ENCODE peak calls at places on chromosomes 13 and 19, in ten cellular contexts. B is cardiac muscle cell; N is fibroblast of lung; T is AG04450; J is tibial artery; M is adrenal gland; R is left ventricle myocardium inferior; U is neuronal stem cell; S is PC-3; V is CD4-positive, CD25-positive, alpha-beta regulatory T cell. C is an unnamed sample.

GRCh38 chr13:109870281-109871017 is 84.1 kb upstream of the IRS2 start:
- DNase-seq in B (no peak), N (no peak), T (no peak), J (no peak), M (no peak), R (no peak), U (no peak), S (no peak), V (no peak), C (no peak)

GRCh38 chr19:14530005-14530348 is 583 bp downstream of the TECR start:
- DNase-seq in B (no peak), N (no peak), T (no peak), J (no peak), M (no peak), R (no peak), U (no peak), S (no peak), V (no peak), C (peak; percentile 34)

GRCh38 chr13:103140001-103140671 is 73.9 kb upstream of the SLC10A2 start:
- DNase-seq in B (peak; percentile 37), N (peak; percentile 2), T (no peak), J (no peak), M (peak; percentile 31), R (no peak), U (no peak), S (peak; percentile 42), V (no peak), C (peak; percentile 10)

GRCh38 chr19:39031368-39032163 is 783 bp downstream of the FBXO27 start:
- DNase-seq in B (peak; percentile 99), N (peak; percentile 18), T (no peak), J (peak; percentile 84), M (peak; percentile 80), R (peak; percentile 87), U (peak; percentile 93), S (peak; percentile 84), V (peak; percentile 65), C (peak; percentile 92)

GRCh38 chr19:18156841-18157464 is 4.0 kb downstream of the PIK3R2 start:
- DNase-seq in B (peak; percentile 62), N (peak; percentile 93), T (peak; percentile 58), J (peak; percentile 68), M (peak; percentile 97), R (peak; percentile 86), U (no peak), S (peak; percentile 40), V (no peak), C (peak; percentile 98)

GRCh38 chr13:30720470-30720869 is 14.9 kb upstream of the ALOX5AP start:
- DNase-seq in B (no peak), N (peak; percentile 18), T (no peak), J (no peak), M (no peak), R (no peak), U (no peak), S (no peak), V (no peak), C (no peak)

GRCh38 chr13:21549633-21550032 is 54.3 kb downstream of the MICU2 start:
- DNase-seq in B (no peak), N (no peak), T (no peak), J (no peak), M (no peak), R (no peak), U (no peak), S (no peak), V (no peak), C (no peak)

GRCh38 chr19:42412223-42412622 is 15.0 kb downstream of the LIPE start:
- DNase-seq in B (no peak), N (no peak), T (no peak), J (no peak), M (no peak), R (no peak), U (no peak), S (no peak), V (no peak), C (peak; percentile 81)

GRCh38 chr19:54415208-54415900 is at the start of gene TTYH1:
- DNase-seq in B (no peak), N (no peak), T (no peak), J (no peak), M (no peak), R (no peak), U (no peak), S (no peak), V (no peak), C (no peak)

GRCh38 chr13:39297664-39298171 is 259.5 kb downstream of the NHLRC3 start:
- DNase-seq in B (no peak), N (no peak), T (no peak), J (no peak), M (no peak), R (no peak), U (no peak), S (no peak), V (no peak), C (no peak)

GRCh38 chr13:43425234-43425633 is 361.5 kb downstream of the ENOX1 start:
- DNase-seq in B (no peak), N (no peak), T (no peak), J (no peak), M (no peak), R (no peak), U (no peak), S (no peak), V (no peak), C (no peak)

GRCh38 chr19:664913-665443 is 2.0 kb upstream of the RNF126 start:
- DNase-seq in B (peak; percentile 91), N (peak; percentile 71), T (peak; percentile 55), J (peak; percentile 63), M (peak; percentile 89), R (peak; percentile 82), U (peak; percentile 87), S (peak; percentile 82), V (peak; percentile 73), C (peak; percentile 95)

DNA sequence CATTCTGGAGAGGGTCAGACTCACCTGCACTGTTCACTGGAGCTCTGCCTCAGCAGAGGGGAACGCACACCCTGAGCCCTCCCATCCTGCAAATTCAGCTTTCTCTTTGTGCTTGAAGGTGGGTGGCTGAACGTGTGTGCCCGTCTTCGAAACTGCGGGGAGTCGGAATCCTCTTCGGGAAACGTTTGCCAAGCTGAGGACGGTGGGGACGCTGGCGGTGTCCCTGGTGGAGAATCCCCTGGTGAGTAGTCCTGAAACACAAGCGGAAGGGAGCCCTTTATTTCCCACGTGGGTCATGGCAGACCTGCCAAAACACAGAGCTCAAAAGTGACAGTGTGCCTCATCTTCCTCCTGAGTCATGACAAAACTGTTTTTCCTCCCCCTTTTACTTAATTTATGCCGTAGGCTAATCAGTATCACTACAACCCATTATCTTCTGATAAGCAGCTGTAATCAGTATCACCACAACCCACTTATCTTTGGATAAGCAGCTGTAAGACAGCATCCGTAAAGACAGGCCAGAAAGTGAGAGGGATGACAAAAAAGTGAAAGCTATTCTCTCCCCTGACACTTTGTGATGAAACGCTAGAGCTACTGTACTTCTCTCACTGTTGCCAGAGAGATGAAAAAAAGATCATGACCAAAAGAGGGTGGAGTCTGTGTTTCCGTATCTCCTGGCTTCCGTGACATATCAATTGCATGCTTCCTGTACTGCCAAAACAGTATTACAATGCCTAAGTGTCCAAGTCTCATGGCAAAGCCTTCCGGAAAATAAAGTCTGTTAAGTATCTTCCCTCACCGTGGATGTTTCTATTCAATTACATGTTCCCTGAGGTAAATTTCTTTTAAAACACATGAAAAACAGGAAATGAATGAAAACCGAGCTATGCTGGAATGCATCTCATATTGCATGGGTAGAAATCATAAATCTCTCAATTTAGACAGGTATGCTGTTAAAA is 155.5 kb downstream of the TBC1D4 start:
- DNase-seq in B (no peak), N (peak; percentile 32), T (no peak), J (no peak), M (no peak), R (no peak), U (no peak), S (no peak), V (peak; percentile 56), C (peak; percentile 41)
- H3K4me3 ChIP-seq in B (no peak overlapping the region), N (no peak overlapping the region), T (no peak overlapping the region), J (no peak overlapping the region), M (no peak overlapping the region), R (peak overlapping the region; percentile 46), U (no peak overlapping the region), S (no peak overlapping the region), V (peak overlapping the region; percentile 98), C (peak overlapping the region; percentile 32)

GRCh38 chr19:57978586-57979289 is 4.4 kb upstream of the C19orf18 start:
- DNase-seq in B (no peak), N (peak; percentile 19), T (no peak), J (no peak), M (no peak), R (no peak), U (no peak), S (peak; percentile 7), V (no peak), C (no peak)
- H3K9me3 ChIP-seq in B (peaks cover 22% of the 10 kb centered on the region), N (peaks cover 4% of the 10 kb centered on the region), T (peaks cover 76% of the 10 kb centered on the region), J (peaks cover 100% of the 10 kb centered on the region), M (peaks cover 22% of the 10 kb centered on the region), R (peaks cover 100% of the 10 kb centered on the region), U (peaks cover 70% of the 10 kb centered on the region), S (peaks cover 91% of the 10 kb centered on the region), V (peaks cover 100% of the 10 kb centered on the region), C (peaks cover 16% of the 10 kb centered on the region)

GRCh38 chr13:66663206-66663605 is 566.9 kb downstream of the PCDH9 start:
- DNase-seq in B (no peak), N (no peak), T (no peak), J (no peak), M (no peak), R (no peak), U (no peak), S (no peak), V (no peak), C (no peak)

GRCh38 chr13:66659291-66660012 is 570.7 kb downstream of the PCDH9 start:
- DNase-seq in B (no peak), N (peak; percentile 18), T (no peak), J (no peak), M (no peak), R (no peak), U (no peak), S (no peak), V (no peak), C (no peak)

GRCh38 chr13:66657165-66657895 is 572.8 kb downstream of the PCDH9 start:
- DNase-seq in B (no peak), N (peak; percentile 88), T (peak; percentile 91), J (peak; percentile 25), M (peak; percentile 91), R (peak; percentile 66), U (no peak), S (peak; percentile 97), V (no peak), C (peak; percentile 90)

GRCh38 chr13:66660013-66660804 is 569.9 kb downstream of the PCDH9 start:
- DNase-seq in B (no peak), N (peak; percentile 40), T (no peak), J (no peak), M (no peak), R (no peak), U (no peak), S (peak; percentile 59), V (no peak), C (no peak)

GRCh38 chr13:66661336-66661735 is 568.8 kb downstream of the PCDH9 start:
- DNase-seq in B (no peak), N (no peak), T (no peak), J (no peak), M (no peak), R (no peak), U (no peak), S (no peak), V (no peak), C (no peak)
- H3K4me3 ChIP-seq in B (no peak overlapping the region), N (no peak overlapping the region), T (no peak overlapping the region), J (no peak overlapping the region), M (no peak overlapping the region), R (no peak overlapping the region), U (no peak overlapping the region), S (no peak overlapping the region), V (no peak overlapping the region), C (no peak overlapping the region)

DNA sequence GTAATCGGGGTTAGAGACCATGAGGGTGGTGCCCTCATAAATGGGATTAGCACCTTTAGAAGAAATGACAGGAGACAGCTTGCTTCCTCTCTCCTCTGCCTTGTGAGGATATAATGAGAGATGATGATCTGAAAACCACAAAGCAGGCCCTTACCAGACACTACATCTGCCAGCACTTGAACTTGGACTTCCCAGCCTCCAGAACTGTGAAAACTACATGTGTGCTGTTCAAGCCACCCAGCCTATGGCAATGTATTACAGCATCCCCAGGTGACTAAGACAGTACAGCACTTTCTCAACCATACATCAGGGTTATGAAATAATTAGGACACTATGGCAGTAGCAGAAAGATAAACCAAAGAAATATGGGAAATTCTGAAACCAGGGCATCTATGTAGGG is 7.4 kb downstream of the ZNF564 start:
- DNase-seq in B (no peak), N (no peak), T (no peak), J (no peak), M (no peak), R (no peak), U (no peak), S (no peak), V (no peak), C (no peak)
- H3K9me3 ChIP-seq in B (no peaks in the 10 kb centered on the region), N (no peaks in the 10 kb centered on the region), T (peaks cover 84% of the 10 kb centered on the region), J (no peaks in the 10 kb centered on the region), M (no peaks in the 10 kb centered on the region), R (no peaks in the 10 kb centered on the region), U (peaks cover 20% of the 10 kb centered on the region), S (peaks cover 24% of the 10 kb centered on the region), V (peaks cover 31% of the 10 kb centered on the region), C (no peaks in the 10 kb centered on the region)

C was measured in BE2C.